ENCODE peak calls at places on chromosomes 3 and 15, in five cellular contexts. T, G, I, D and N are unnamed samples.

GRCh38 chr15:68552344-68552743 is 26.4 kb upstream of the CORO2B start:
- DNase-seq in I (no peak), D (no peak), G (no peak), T (no peak), N (no peak)

GRCh38 chr15:29268706-29269484 is 727 bp downstream of the NSMCE3 start:
- DNase-seq in G (no peak), D (no peak), I (no peak), T (no peak), N (peak; percentile 39)

GRCh38 chr3:23648326-23648964 is 157.3 kb upstream of the UBE2E1 start:
- DNase-seq in G (no peak), D (no peak), I (no peak), T (no peak), N (no peak)

GRCh38 chr15:31272558-31273257 is 53.9 kb upstream of the KLF13 start:
- DNase-seq in D (no peak), I (peak; percentile 47), G (no peak), T (peak; percentile 60), N (no peak)

GRCh38 chr3:176699307-176699706 is 498.0 kb downstream of the TBL1XR1 start:
- DNase-seq in G (no peak), D (no peak), T (no peak), I (no peak), N (no peak)

GRCh38 chr3:172953576-172953975 is 187.5 kb downstream of the SPATA16 start:
- DNase-seq in D (no peak), G (no peak), T (no peak), I (no peak), N (no peak)

GRCh38 chr3:100455841-100456550 is 36.4 kb upstream of the TMEM45A start:
- DNase-seq in G (no peak), I (no peak), D (no peak), T (no peak), N (no peak)

GRCh38 chr3:158107508-158108095 is 1.4 kb upstream of the SHOX2 start:
- DNase-seq in G (no peak), T (no peak), I (no peak), D (no peak), N (no peak)

GRCh38 chr15:76235186-76235826 is 76.0 kb downstream of the ETFA start:
- DNase-seq in T (no peak), I (no peak), D (peak; percentile 10), G (no peak), N (peak; percentile 23)

GRCh38 chr15:59814409-59814808 is 125.3 kb upstream of the BNIP2 start:
- DNase-seq in I (no peak), T (no peak), D (no peak), G (no peak), N (no peak)

GRCh38 chr15:93055211-93055763 is 33.7 kb downstream of the RGMA start:
- DNase-seq in T (no peak), G (no peak), D (no peak), I (no peak), N (no peak)

GRCh38 chr15:90412356-90413194 is 24.5 kb downstream of the IQGAP1 start:
- DNase-seq in I (no peak), D (peak; percentile 73), T (peak; percentile 71), G (no peak), N (peak; percentile 42)

GRCh38 chr15:82079736-82080135 is 33.9 kb upstream of the MEX3B start:
- DNase-seq in I (no peak), D (no peak), G (no peak), T (no peak), N (no peak)

GRCh38 chr3:13282986-13283876 is 136.9 kb downstream of the NUP210 start:
- DNase-seq in I (no peak), D (no peak), G (no peak), T (no peak), N (peak; percentile 80)

GRCh38 chr3:144756704-144757440 is 785.2 kb downstream of the DIPK2A start:
- DNase-seq in G (no peak), T (no peak), D (no peak), I (no peak), N (no peak)

GRCh38 chr3:144754076-144754783 is 782.6 kb downstream of the DIPK2A start:
- DNase-seq in T (no peak), D (no peak), I (no peak), G (no peak), N (no peak)
- TF ChIP-seq CTCF in T (no peak), D (no peak), I (no peak), G (no peak), N (no peak)

GRCh38 chr15:57306944-57307411 is 69.3 kb upstream of the CGNL1 start:
- DNase-seq in D (no peak), I (no peak), T (peak; percentile 61), G (no peak), N (no peak)
- TF ChIP-seq CTCF in D (no peak), I (no peak), T (no peak), G (no peak), N (no peak)

GRCh38 chr3:121852256-121852655 is 17.2 kb downstream of the EAF2 start:
- DNase-seq in T (no peak), G (no peak), D (no peak), I (no peak), N (no peak)
- TF ChIP-seq CTCF in T (no peak), G (no peak), D (no peak), I (no peak), N (no peak)

GRCh38 chr3:145939431-145939830 is 221.6 kb downstream of the PLOD2 start:
- DNase-seq in I (no peak), G (no peak), T (no peak), D (no peak), N (no peak)

GRCh38 chr3:145942052-145942451 is 218.9 kb downstream of the PLOD2 start:
- DNase-seq in I (no peak), D (no peak), T (no peak), G (no peak), N (no peak)

GRCh38 chr3:145943994-145944393 is 217.0 kb downstream of the PLOD2 start:
- DNase-seq in I (no peak), D (no peak), T (no peak), G (no peak), N (no peak)
- TF ChIP-seq CTCF in I (no peak), D (no peak), T (no peak), G (no peak), N (no peak)

GRCh38 chr3:122315619-122316018 is 9.4 kb upstream of the CSTA start:
- DNase-seq in I (no peak), G (no peak), T (no peak), D (no peak), N (no peak)
- TF ChIP-seq CTCF in I (no peak), G (no peak), T (no peak), D (peak; percentile 12), N (no peak)

GRCh38 chr3:48918388-48919214 is at the start of gene ARIH2:
- DNase-seq in T (peak; percentile 96), D (peak; percentile 89), G (peak; percentile 69), I (peak; percentile 93), N (peak; percentile 96)
- TF ChIP-seq CTCF in T (no peak), D (peak; percentile 32), G (no peak), I (peak; percentile 24), N (no peak)